ENCODE peak calls at places on chromosomes 11 and 22, in seven cellular contexts. O, P, X, C, F, N and E are unnamed samples.

GRCh38 chr11:695606-696381 is at the start of gene TMEM80:
- DNase-seq in O (peak), C (peak), P (peak), N (peak), F (peak), X (peak), E (peak)

GRCh38 chr11:69156673-69157155 is 979 bp downstream of the SMIM38 start:
- DNase-seq in C (no peak), N (no peak), F (peak), O (no peak), X (no peak), P (no peak), E (no peak)

GRCh38 chr11:88623536-88623935 is 286.0 kb upstream of the CTSC start:
- DNase-seq in P (no peak), C (no peak), N (no peak), F (no peak), O (no peak), X (no peak), E (no peak)

GRCh38 chr11:132357811-132358572 is 987.6 kb downstream of the NTM start:
- DNase-seq in N (no peak), P (no peak), F (peak), X (no peak), O (no peak), C (no peak), E (peak)

GRCh38 chr11:113241190-113242051 is 73.0 kb upstream of the TTC12 start:
- DNase-seq in X (peak), O (no peak), N (no peak), F (no peak), P (no peak), C (no peak), E (no peak)

GRCh38 chr22:41050873-41051272 is 41.5 kb upstream of the EP300 start:
- DNase-seq in N (no peak), O (no peak), X (no peak), P (no peak), C (no peak), F (no peak), E (no peak)

GRCh38 chr22:24414984-24415945 is 12.1 kb upstream of the ADORA2A start:
- DNase-seq in O (no peak), X (no peak), P (no peak), F (no peak), C (no peak), N (no peak), E (no peak)

GRCh38 chr11:33463059-33463458 is 205.9 kb downstream of the HIPK3 start:
- DNase-seq in N (no peak), C (no peak), P (no peak), X (no peak), O (no peak), F (no peak), E (no peak)

GRCh38 chr11:106156290-106156937 is 79.0 kb downstream of the AASDHPPT start:
- DNase-seq in N (peak), O (no peak), X (peak), C (peak), F (peak), P (no peak), E (peak)

GRCh38 chr11:69403556-69404215 is 77.8 kb upstream of the LINC01488 start:
- DNase-seq in N (no peak), X (peak), O (no peak), C (no peak), P (no peak), F (no peak), E (no peak)

GRCh38 chr11:88414981-88415391 is 77.5 kb upstream of the CTSC start:
- DNase-seq in O (no peak), F (no peak), P (no peak), N (no peak), C (no peak), X (peak), E (no peak)

GRCh38 chr22:47836957-47837356 is 1074.5 kb downstream of the TBC1D22A start:
- DNase-seq in O (no peak), C (no peak), N (no peak), X (no peak), P (no peak), F (no peak), E (no peak)

GRCh38 chr22:46430961-46431838 is 95.7 kb downstream of the TRMU start:
- DNase-seq in F (no peak), C (no peak), N (no peak), P (no peak), O (no peak), X (no peak), E (no peak)

GRCh38 chr11:72969894-72970335 is 155.7 kb downstream of the ATG16L2 start:
- DNase-seq in C (no peak), O (no peak), X (peak), P (no peak), N (no peak), F (peak), E (peak)

GRCh38 chr11:114164546-114164945 is 105.0 kb downstream of the ZBTB16 start:
- DNase-seq in X (no peak), C (no peak), P (no peak), F (no peak), N (no peak), O (no peak), E (no peak)

DNA sequence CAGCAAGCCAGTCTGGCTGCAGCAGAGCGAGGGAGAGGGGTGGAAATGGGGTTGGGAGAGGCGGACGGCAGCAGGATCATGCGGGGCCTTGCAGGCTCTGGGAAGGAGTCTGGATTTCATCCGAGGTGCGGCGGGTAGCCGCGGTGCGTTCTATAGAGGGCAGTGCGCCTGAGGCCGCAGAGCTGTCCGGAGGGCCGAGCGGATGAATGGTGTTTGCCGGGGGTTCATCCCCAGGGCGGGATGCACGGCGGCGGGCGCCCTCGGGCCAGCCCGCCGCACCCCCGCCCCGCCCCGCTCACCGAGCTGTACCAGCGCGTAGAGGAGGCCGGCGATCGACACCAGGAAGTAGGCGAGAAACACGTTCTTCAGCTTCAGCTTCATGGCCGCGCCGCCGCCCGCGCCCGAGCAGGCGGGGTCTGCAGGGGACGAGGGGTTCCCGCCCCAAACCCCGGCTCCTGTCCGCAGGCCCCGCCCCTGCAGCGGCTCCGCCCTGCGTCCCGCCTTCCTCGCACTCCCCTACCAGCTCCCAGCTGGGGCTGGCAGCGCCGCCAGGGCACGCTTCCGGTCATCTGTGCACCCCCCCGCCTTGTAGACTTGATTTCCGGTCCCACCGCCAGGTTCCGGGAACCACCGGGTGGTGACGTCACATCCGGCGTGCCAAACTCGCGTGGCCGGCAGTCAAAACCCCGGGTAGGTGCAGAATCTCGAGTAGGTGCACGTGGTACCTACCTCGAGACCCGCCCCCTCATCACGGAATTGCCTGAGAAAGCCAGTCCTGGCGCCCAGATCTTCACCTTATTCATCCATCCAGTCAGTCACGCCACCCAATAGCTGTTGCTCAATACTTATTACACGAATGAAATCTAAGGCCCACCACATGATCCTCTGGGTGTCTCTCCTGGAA is at the start of gene B3GAT3:
- DNase-seq in O (peak), C (peak), F (peak), N (peak), X (peak), P (peak), E (peak)
- TF ChIP-seq CTCF in O (no peak), C (no peak), F (no peak), N (no peak), X (peak), P (peak), E (no peak)

GRCh38 chr11:14374922-14375630 is 16.1 kb upstream of the RRAS2 start:
- DNase-seq in N (no peak), C (no peak), O (no peak), P (no peak), X (no peak), F (no peak), E (peak)
- TF ChIP-seq CTCF in N (peak), C (peak), O (no peak), P (no peak), X (peak), F (peak), E (no peak)

GRCh38 chr11:43984039-43984438 is 41.6 kb downstream of the C11orf96 start:
- DNase-seq in O (no peak), F (no peak), N (no peak), C (no peak), P (no peak), X (no peak), E (no peak)

GRCh38 chr11:43983221-43983795 is 40.9 kb downstream of the C11orf96 start:
- DNase-seq in N (no peak), X (no peak), O (no peak), C (no peak), P (no peak), F (no peak), E (no peak)

GRCh38 chr11:43984519-43985385 is 42.3 kb downstream of the C11orf96 start:
- DNase-seq in O (no peak), P (no peak), C (no peak), X (no peak), N (peak), F (no peak), E (no peak)

GRCh38 chr11:43981006-43981405 is 38.6 kb downstream of the C11orf96 start:
- DNase-seq in O (no peak), N (no peak), F (no peak), P (no peak), X (no peak), C (no peak), E (no peak)

DNA sequence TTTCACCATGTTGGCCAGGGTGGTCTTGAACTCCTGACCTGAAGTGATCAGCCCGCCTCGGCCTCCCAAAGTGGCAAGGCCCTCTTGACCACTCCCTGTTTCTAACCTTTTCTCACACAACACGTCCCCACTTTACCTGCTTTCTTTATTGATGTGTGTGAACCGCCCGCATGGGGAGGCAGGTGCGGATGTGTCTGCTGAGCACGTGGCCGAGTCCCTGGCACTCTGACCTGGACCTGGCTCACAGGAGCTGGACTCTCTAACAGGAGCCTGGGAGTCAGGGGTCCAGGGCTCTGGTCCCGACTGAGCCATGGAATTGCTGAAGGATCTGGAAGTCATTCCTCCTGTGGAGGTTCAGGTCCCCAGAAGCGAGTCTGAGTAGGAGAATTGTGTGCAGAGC is 40.0 kb downstream of the C11orf96 start:
- DNase-seq in C (no peak), N (no peak), F (no peak), X (no peak), O (no peak), P (no peak), E (no peak)
- TF ChIP-seq CTCF in C (no peak), N (no peak), F (no peak), X (no peak), O (no peak), P (no peak), E (no peak)

GRCh38 chr22:50059185-50059880 is 1.2 kb upstream of the TTLL8 start:
- DNase-seq in C (peak), N (peak), O (no peak), X (no peak), F (no peak), P (no peak), E (no peak)
- TF ChIP-seq CTCF in C (peak), N (peak), O (no peak), X (no peak), F (no peak), P (no peak), E (no peak)